ENCODE peak calls at places on chromosomes 6 and 20, in six cellular contexts. O is body of pancreas, H is transverse colon, K is PC-9, M is foreskin keratinocyte, T is IMR-90. A is an unnamed sample.

GRCh38 chr6:163367388-163368183 is 46.9 kb upstream of the QKI start:
- DNase-seq in K (no peak), O (no peak), T (no peak), H (no peak), M (no peak), A (no peak)

GRCh38 chr6:41894366-41895299 is 542 bp downstream of the USP49 start:
- DNase-seq in T (no peak), H (peak; percentile 9), K (no peak), O (no peak), M (no peak), A (peak; percentile 8)

GRCh38 chr6:373031-373430 is 18.5 kb upstream of the IRF4 start:
- DNase-seq in O (no peak), T (no peak), M (no peak), H (no peak), K (no peak), A (no peak)

GRCh38 chr6:117536317-117536716 is 53.8 kb downstream of the DCBLD1 start:
- DNase-seq in M (no peak), T (peak; percentile 66), O (no peak), H (no peak), K (peak; percentile 75), A (no peak)

GRCh38 chr6:98041921-98042320 is 758.9 kb upstream of the MMS22L start:
- DNase-seq in O (no peak), K (no peak), H (no peak), T (no peak), M (no peak), A (no peak)

GRCh38 chr6:34922177-34922663 is 33.2 kb downstream of the ANKS1A start:
- DNase-seq in H (no peak), T (peak; percentile 81), K (peak; percentile 70), O (no peak), M (peak; percentile 93), A (peak; percentile 40)

GRCh38 chr6:24720131-24720603 is 1.2 kb upstream of the C6orf62 start:
- DNase-seq in M (no peak), K (no peak), T (peak; percentile 28), H (peak; percentile 70), O (peak; percentile 64), A (peak; percentile 38)

GRCh38 chr6:134410531-134410930 is 92.6 kb upstream of the SGK1 start:
- DNase-seq in T (no peak), K (no peak), H (no peak), M (no peak), O (no peak), A (no peak)

GRCh38 chr6:1267057-1267732 is 44.7 kb upstream of the FOXQ1 start:
- DNase-seq in O (no peak), H (no peak), M (peak; percentile 34), K (peak; percentile 91), T (no peak), A (peak; percentile 80)

GRCh38 chr6:14703586-14703985 is 542.3 kb upstream of the JARID2 start:
- DNase-seq in T (peak; percentile 82), H (no peak), K (no peak), M (no peak), O (no peak), A (no peak)

DNA sequence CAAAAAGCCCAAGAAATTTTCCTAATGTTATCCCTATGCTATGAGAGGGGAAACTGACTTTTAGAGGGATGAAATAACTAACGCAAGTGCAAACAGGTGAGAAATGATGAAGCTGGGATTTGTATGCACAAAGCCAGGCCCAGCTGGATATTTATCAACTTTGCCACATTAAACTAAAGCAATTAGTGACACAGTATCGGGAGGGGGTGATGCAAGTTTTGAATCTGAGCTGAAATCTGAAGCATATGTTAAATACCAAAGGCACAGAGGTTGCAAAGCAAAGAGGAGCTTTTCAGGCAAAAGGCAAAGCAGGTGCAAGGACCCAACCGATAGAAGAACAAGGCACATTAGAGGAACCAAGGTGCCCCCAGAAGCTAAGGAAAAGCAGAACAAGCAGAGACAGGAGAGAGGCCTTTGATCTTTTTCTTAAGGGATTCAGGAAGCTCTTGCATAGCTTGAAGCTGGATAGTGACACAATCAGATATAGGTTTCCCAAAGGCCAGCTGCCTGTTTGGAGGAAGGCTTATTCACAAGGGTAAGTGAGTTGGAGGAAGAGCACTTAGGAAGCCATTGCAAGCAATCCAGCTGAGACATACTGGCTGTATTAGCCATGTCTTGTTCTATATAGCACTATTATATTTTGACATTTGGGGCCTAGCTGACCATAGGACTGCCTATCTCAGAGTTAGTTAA is 207.5 kb downstream of the HIVEP2 start:
- DNase-seq in M (peak; percentile 42), O (no peak), K (peak; percentile 64), T (peak; percentile 41), H (no peak), A (no peak)
- TF ChIP-seq CTCF in M (no peak), O (no peak), K (no peak), T (no peak), H (no peak), A (no peak)

GRCh38 chr6:52390361-52390727 is 28.4 kb downstream of the PAQR8 start:
- DNase-seq in K (peak; percentile 77), M (peak; percentile 46), T (peak; percentile 73), H (no peak), O (no peak), A (peak; percentile 71)

GRCh38 chr6:52394251-52394666 is 25.9 kb upstream of the EFHC1 start:
- DNase-seq in K (no peak), T (no peak), H (no peak), M (no peak), O (no peak), A (no peak)

GRCh38 chr6:52393780-52394179 is 26.4 kb upstream of the EFHC1 start:
- DNase-seq in T (no peak), O (no peak), H (no peak), M (no peak), K (no peak), A (no peak)

GRCh38 chr6:52391599-52391998 is 28.5 kb upstream of the EFHC1 start:
- DNase-seq in O (no peak), T (no peak), K (no peak), M (no peak), H (no peak), A (no peak)

DNA sequence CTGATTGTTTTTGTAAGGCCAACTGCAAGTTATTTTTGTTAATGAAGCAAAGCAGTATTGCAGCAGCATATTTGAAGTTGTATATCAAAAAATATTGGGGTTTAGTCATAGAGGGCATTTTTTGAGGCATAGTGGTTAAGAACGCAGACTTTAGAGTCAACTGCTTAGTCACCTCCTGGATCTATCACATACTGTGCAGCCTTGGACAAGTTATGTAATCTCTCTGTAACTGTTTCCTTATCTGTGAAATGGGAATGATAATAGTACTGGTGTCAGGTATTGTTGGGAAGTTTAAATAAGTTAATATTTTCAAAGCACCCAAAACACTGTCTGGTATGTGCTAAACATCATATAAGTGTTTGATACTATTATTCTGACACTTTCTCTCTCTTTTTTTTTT is 27.2 kb upstream of the EFHC1 start:
- DNase-seq in T (peak; percentile 82), O (no peak), K (no peak), M (no peak), H (no peak), A (no peak)
- H3K27ac ChIP-seq in T (no peak overlapping the region), O (no peak overlapping the region), K (no peak overlapping the region), M (no peak overlapping the region), H (no peak overlapping the region), A (no peak overlapping the region)

GRCh38 chr20:17863577-17864292 is 104.9 kb downstream of the SNX5 start:
- DNase-seq in K (no peak), H (peak; percentile 87), T (peak; percentile 52), M (no peak), O (peak; percentile 91), A (no peak)
- TF ChIP-seq CTCF in K (no peak), H (no peak), T (no peak), M (no peak), O (no peak), A (no peak)

DNA sequence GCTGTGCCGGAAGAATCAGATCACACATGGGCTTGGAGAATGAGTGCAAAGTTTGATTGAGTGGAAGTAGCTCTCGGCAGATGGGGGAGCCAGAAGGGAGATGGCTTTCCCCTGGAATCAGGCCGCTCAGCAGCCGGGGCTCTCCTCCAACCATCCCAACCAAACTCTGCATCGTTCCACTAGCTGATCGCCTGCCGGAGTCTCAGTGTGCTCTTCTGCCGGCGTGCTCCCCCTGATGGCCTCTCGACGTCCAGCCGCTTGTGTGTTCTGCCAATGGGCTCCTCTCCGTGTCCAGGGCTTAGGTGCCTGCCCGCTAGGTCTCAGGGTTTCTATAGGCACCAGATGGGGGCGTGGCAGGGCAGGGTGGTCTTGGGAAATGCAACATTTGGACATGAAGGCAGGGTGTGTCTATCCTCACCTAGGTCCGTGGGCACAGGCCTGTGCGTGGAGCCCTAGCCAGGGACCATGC is 4.9 kb upstream of the BIRC7 start:
- DNase-seq in K (no peak), H (peak; percentile 32), O (peak; percentile 50), T (peak; percentile 60), M (no peak), A (no peak)
- H3K27ac ChIP-seq in K (no peak overlapping the region), H (no peak overlapping the region), O (no peak overlapping the region), T (no peak overlapping the region), M (no peak overlapping the region), A (no peak overlapping the region)

DNA sequence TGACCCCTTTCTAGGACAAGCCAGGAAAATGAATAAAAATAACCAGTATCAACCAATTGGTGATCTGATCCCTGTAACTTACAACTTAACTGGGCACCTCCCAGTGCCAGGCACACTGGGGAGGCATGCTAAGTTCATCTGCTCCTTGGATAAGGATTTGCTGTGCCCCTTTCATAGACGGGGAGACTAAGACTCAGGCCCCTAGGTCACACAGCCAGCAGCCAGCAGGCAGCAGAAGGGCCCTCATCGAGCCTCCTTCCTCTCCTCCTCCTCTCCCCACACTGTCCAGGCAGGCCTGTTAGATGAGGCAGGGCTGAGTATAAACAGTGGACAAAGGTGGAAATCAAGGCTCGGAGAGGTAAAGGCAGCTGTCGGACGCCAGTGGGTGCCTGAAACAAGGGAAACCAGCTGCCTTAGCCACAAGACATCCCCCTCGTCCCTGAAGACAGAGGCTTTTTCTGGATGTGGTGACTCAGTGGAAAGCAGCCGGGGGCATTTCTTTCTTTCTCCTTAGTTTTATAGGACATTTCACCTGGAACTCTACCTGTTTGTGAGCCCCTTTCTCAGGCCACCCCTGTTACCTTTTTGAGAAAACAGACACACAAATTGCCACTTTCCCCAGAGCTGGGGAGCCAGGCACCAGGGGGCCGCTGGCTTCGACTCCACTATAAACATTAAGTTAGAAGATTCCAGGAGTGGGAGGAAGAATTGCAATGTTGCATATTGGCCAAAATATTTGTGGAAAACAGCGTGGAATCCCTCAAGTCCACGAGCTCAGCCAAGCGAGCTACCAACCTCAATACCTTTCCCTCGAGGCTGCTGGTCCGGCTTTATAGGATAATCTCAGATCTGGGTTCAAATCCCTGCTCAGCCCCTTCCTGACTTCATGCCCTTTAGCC is 166.0 kb downstream of the PREX1 start:
- DNase-seq in T (no peak), K (no peak), H (no peak), O (no peak), M (no peak), A (no peak)
- TF ChIP-seq CTCF in T (no peak), K (no peak), H (no peak), O (no peak), M (no peak), A (no peak)

A was measured in RWPE1.